ENCODE peak calls at places on chromosomes 12 and 14, in five cellular contexts. Z is K562, S is H1, L is HepG2, M is GM12878. N is an unnamed sample.
A peak's percentile ranks its signal among the peaks of the same experiment; 100 is the strongest.

GRCh38 chr14:54175298-54175942 is 218.8 kb upstream of the BMP4 start:
- DNase-seq in L (peak; percentile 89), S (peak; percentile 23), Z (peak; percentile 43), M (peak; percentile 16), N (peak; percentile 74)

GRCh38 chr14:79093542-79093941 is 923.4 kb downstream of the NRXN3 start:
- DNase-seq in M (no peak), L (no peak), S (no peak), Z (no peak), N (no peak)

GRCh38 chr14:73744175-73744867 is 30.1 kb upstream of the PNMA1 start:
- DNase-seq in L (no peak), S (no peak), M (no peak), Z (no peak), N (no peak)

GRCh38 chr14:53391631-53392030 is 238.5 kb upstream of the DDHD1 start:
- DNase-seq in Z (no peak), S (no peak), M (no peak), L (no peak), N (no peak)

GRCh38 chr12:48816148-48816854 is 2.0 kb upstream of the CACNB3 start:
- DNase-seq in L (no peak), M (no peak), Z (no peak), S (no peak), N (no peak)

GRCh38 chr14:80186301-80186800 is 25.0 kb downstream of the DIO2 start:
- DNase-seq in L (no peak), M (no peak), Z (no peak), S (no peak), N (no peak)

GRCh38 chr12:108783446-108783845 is 52.1 kb upstream of the CORO1C start:
- DNase-seq in M (no peak), L (no peak), Z (peak; percentile 62), S (no peak), N (no peak)

GRCh38 chr14:68020493-68020892 is 200.9 kb downstream of the RAD51B start:
- DNase-seq in L (no peak), S (no peak), Z (no peak), M (no peak), N (no peak)

GRCh38 chr14:60002819-60003492 is 83.0 kb downstream of the LRRC9 start:
- DNase-seq in S (no peak), M (no peak), Z (no peak), L (peak; percentile 0), N (no peak)

GRCh38 chr12:53804429-53804828 is 52.6 kb upstream of the CISTR start:
- DNase-seq in Z (no peak), L (no peak), M (no peak), S (no peak), N (no peak)
- TF ChIP-seq ATF2 in Z (no peak), L (no peak), M (no peak), S (no peak), N (no peak)

DNA sequence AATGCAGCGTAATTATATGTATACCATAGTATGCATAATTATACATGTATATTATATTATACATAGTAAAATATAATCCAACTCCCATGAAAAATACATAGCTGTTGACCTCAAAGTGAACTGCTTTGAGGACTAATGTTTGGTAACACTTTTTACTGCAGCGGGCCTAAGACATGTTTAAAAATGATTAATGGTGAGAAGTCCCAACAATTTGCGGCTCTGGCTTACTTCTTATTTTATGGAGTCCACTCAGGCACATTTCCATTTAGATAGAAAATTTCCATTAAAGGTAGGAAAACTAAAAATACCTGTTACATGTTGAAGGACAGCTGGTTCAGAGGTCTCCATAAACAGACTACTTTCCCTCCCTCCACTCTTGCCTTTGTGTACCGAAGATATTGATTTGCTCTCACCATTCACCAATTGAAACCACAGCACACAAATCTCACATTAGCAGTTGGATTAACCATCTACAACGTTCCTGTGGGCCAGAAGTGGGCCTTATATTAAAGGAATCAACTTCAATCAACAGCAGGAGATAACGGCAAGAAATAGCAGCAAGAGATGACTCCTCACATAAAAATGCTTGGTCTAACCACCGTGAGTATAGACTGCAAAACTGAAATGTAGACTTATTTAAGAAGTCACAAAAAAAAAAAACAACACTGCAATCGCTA is 14.1 kb upstream of the NT5DC3 start:
- DNase-seq in S (no peak), L (peak; percentile 65), M (no peak), Z (no peak), N (no peak)
- TF ChIP-seq ATF2 in S (no peak), L (peak; percentile 42), M (no peak), Z (no peak), N (no peak)

GRCh38 chr14:46940600-46940999 is 289.0 kb upstream of the RPL10L start:
- DNase-seq in M (no peak), L (no peak), Z (no peak), S (no peak), N (no peak)
- TF ChIP-seq ATF2 in M (no peak), L (no peak), Z (no peak), S (no peak), N (no peak)

DNA sequence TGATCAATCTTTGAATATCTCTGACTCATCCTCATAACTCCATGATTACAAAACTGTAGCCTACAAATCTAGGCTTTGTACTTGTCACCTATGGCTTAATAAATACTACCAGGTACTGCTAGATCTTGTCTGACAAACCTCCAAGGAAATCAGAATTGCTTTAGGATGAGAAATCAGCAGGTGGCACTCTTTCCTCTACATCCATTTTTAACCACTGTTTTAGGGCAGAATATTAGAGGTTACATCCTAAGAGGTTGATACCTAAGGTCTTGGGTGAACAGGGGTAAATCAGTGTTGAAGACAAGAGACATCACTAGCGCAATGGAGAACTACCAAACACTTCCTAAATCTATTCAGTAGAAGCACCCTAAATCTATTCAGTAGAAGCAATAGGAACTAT is 63.1 kb upstream of the SOX5 start:
- DNase-seq in S (no peak), L (peak; percentile 28), M (no peak), Z (no peak), N (no peak)
- TF ChIP-seq ATF2 in S (no peak), L (no peak), M (no peak), Z (no peak), N (no peak)

N was measured in WTC11.